ENCODE peak calls at places on chromosomes 1 and 21, in ten cellular contexts. One of them, this sample, is unnamed.

GRCh38 chr1:231013391-231014015 is 26.6 kb downstream of the FAM89A start:
- DNase-seq in tibial artery: no peak
- DNase-seq in lower lobe of right lung: no peak
- DNase-seq in prostate gland: no peak
- DNase-seq in sigmoid colon: no peak
- DNase-seq in body of pancreas: no peak
- DNase-seq in uterus: no peak
- DNase-seq in breast epithelium: no peak
- DNase-seq in CD8-positive, alpha-beta T cell: no peak
- DNase-seq in osteoblast: no peak
- DNase-seq in this sample: no peak

GRCh38 chr1:80023366-80023765 is 1016.8 kb upstream of the ADGRL4 start:
- DNase-seq in tibial artery: no peak
- DNase-seq in lower lobe of right lung: no peak
- DNase-seq in prostate gland: no peak
- DNase-seq in sigmoid colon: no peak
- DNase-seq in body of pancreas: no peak
- DNase-seq in uterus: no peak
- DNase-seq in breast epithelium: no peak
- DNase-seq in CD8-positive, alpha-beta T cell: no peak
- DNase-seq in osteoblast: no peak
- DNase-seq in this sample: no peak

GRCh38 chr1:205325334-205325884 is 3.9 kb upstream of the NUAK2 start:
- DNase-seq in tibial artery: peak; percentile 76
- DNase-seq in lower lobe of right lung: no peak
- DNase-seq in prostate gland: peak; percentile 64
- DNase-seq in sigmoid colon: peak; percentile 78
- DNase-seq in body of pancreas: peak; percentile 83
- DNase-seq in uterus: peak; percentile 62
- DNase-seq in breast epithelium: no peak
- DNase-seq in CD8-positive, alpha-beta T cell: no peak
- DNase-seq in osteoblast: peak; percentile 88
- DNase-seq in this sample: no peak

GRCh38 chr1:9770276-9770675 is 53.5 kb downstream of the CLSTN1 start:
- DNase-seq in tibial artery: no peak
- DNase-seq in lower lobe of right lung: no peak
- DNase-seq in prostate gland: no peak
- DNase-seq in sigmoid colon: peak; percentile 33
- DNase-seq in body of pancreas: no peak
- DNase-seq in uterus: no peak
- DNase-seq in breast epithelium: no peak
- DNase-seq in CD8-positive, alpha-beta T cell: no peak
- DNase-seq in osteoblast: no peak
- DNase-seq in this sample: no peak

GRCh38 chr1:198772626-198773025 is 133.8 kb downstream of the PTPRC start:
- DNase-seq in tibial artery: no peak
- DNase-seq in lower lobe of right lung: no peak
- DNase-seq in prostate gland: no peak
- DNase-seq in sigmoid colon: no peak
- DNase-seq in body of pancreas: no peak
- DNase-seq in uterus: no peak
- DNase-seq in breast epithelium: no peak
- DNase-seq in CD8-positive, alpha-beta T cell: no peak
- DNase-seq in osteoblast: no peak
- DNase-seq in this sample: no peak

GRCh38 chr21:41536076-41536826 is 28.3 kb upstream of the TMPRSS2 start:
- DNase-seq in tibial artery: no peak
- DNase-seq in lower lobe of right lung: peak; percentile 68
- DNase-seq in prostate gland: peak; percentile 85
- DNase-seq in sigmoid colon: no peak
- DNase-seq in body of pancreas: peak; percentile 45
- DNase-seq in uterus: no peak
- DNase-seq in breast epithelium: peak; percentile 82
- DNase-seq in CD8-positive, alpha-beta T cell: no peak
- DNase-seq in osteoblast: no peak
- DNase-seq in this sample: peak; percentile 73

GRCh38 chr21:42002421-42002958 is 7.7 kb downstream of the ZBTB21 start:
- DNase-seq in tibial artery: no peak
- DNase-seq in lower lobe of right lung: no peak
- DNase-seq in prostate gland: no peak
- DNase-seq in sigmoid colon: no peak
- DNase-seq in body of pancreas: no peak
- DNase-seq in uterus: no peak
- DNase-seq in breast epithelium: no peak
- DNase-seq in CD8-positive, alpha-beta T cell: peak; percentile 38
- DNase-seq in osteoblast: peak; percentile 73
- DNase-seq in this sample: no peak

GRCh38 chr1:151372411-151372934 is at the start of gene SELENBP1:
- DNase-seq in tibial artery: peak; percentile 95
- DNase-seq in lower lobe of right lung: peak; percentile 89
- DNase-seq in prostate gland: peak; percentile 89
- DNase-seq in sigmoid colon: peak; percentile 96
- DNase-seq in body of pancreas: peak; percentile 96
- DNase-seq in uterus: peak; percentile 83
- DNase-seq in breast epithelium: peak; percentile 90
- DNase-seq in CD8-positive, alpha-beta T cell: no peak
- DNase-seq in osteoblast: peak; percentile 96
- DNase-seq in this sample: peak; percentile 91

GRCh38 chr1:169305356-169305755 is 62.2 kb downstream of the NME7 start:
- DNase-seq in tibial artery: no peak
- DNase-seq in lower lobe of right lung: no peak
- DNase-seq in prostate gland: no peak
- DNase-seq in sigmoid colon: no peak
- DNase-seq in body of pancreas: no peak
- DNase-seq in uterus: no peak
- DNase-seq in breast epithelium: no peak
- DNase-seq in CD8-positive, alpha-beta T cell: no peak
- DNase-seq in osteoblast: no peak
- DNase-seq in this sample: no peak

GRCh38 chr1:230332429-230333088 is 93.6 kb downstream of the PGBD5 start:
- DNase-seq in tibial artery: no peak
- DNase-seq in lower lobe of right lung: no peak
- DNase-seq in prostate gland: no peak
- DNase-seq in sigmoid colon: no peak
- DNase-seq in body of pancreas: no peak
- DNase-seq in uterus: no peak
- DNase-seq in breast epithelium: no peak
- DNase-seq in CD8-positive, alpha-beta T cell: no peak
- DNase-seq in osteoblast: no peak
- DNase-seq in this sample: no peak

GRCh38 chr1:171081220-171081993 is 9.3 kb upstream of the FMO3 start:
- DNase-seq in tibial artery: no peak
- DNase-seq in lower lobe of right lung: no peak
- DNase-seq in prostate gland: no peak
- DNase-seq in sigmoid colon: no peak
- DNase-seq in body of pancreas: no peak
- DNase-seq in uterus: no peak
- DNase-seq in breast epithelium: no peak
- DNase-seq in CD8-positive, alpha-beta T cell: no peak
- DNase-seq in osteoblast: peak; percentile 54
- DNase-seq in this sample: no peak

GRCh38 chr1:202630541-202630940 is 79.7 kb downstream of the SYT2 start:
- DNase-seq in tibial artery: no peak
- DNase-seq in lower lobe of right lung: no peak
- DNase-seq in prostate gland: no peak
- DNase-seq in sigmoid colon: no peak
- DNase-seq in body of pancreas: no peak
- DNase-seq in uterus: no peak
- DNase-seq in breast epithelium: no peak
- DNase-seq in CD8-positive, alpha-beta T cell: no peak
- DNase-seq in osteoblast: no peak
- DNase-seq in this sample: no peak

GRCh38 chr1:8458607-8459006 is 140.7 kb downstream of the SLC45A1 start:
- DNase-seq in tibial artery: no peak
- DNase-seq in lower lobe of right lung: no peak
- DNase-seq in prostate gland: no peak
- DNase-seq in sigmoid colon: no peak
- DNase-seq in body of pancreas: no peak
- DNase-seq in uterus: no peak
- DNase-seq in breast epithelium: no peak
- DNase-seq in CD8-positive, alpha-beta T cell: no peak
- DNase-seq in osteoblast: no peak
- DNase-seq in this sample: no peak

GRCh38 chr1:8456991-8457390 is 139.1 kb downstream of the SLC45A1 start:
- DNase-seq in tibial artery: no peak
- DNase-seq in lower lobe of right lung: no peak
- DNase-seq in prostate gland: no peak
- DNase-seq in sigmoid colon: no peak
- DNase-seq in body of pancreas: no peak
- DNase-seq in uterus: no peak
- DNase-seq in breast epithelium: no peak
- DNase-seq in CD8-positive, alpha-beta T cell: no peak
- DNase-seq in osteoblast: no peak
- DNase-seq in this sample: no peak

GRCh38 chr1:8456306-8456912 is 138.5 kb downstream of the SLC45A1 start:
- DNase-seq in tibial artery: no peak
- DNase-seq in lower lobe of right lung: no peak
- DNase-seq in prostate gland: no peak
- DNase-seq in sigmoid colon: no peak
- DNase-seq in body of pancreas: no peak
- DNase-seq in uterus: no peak
- DNase-seq in breast epithelium: no peak
- DNase-seq in CD8-positive, alpha-beta T cell: no peak
- DNase-seq in osteoblast: peak; percentile 80
- DNase-seq in this sample: no peak

GRCh38 chr1:8455700-8456305 is 137.9 kb downstream of the SLC45A1 start:
- DNase-seq in tibial artery: no peak
- DNase-seq in lower lobe of right lung: peak; percentile 58
- DNase-seq in prostate gland: no peak
- DNase-seq in sigmoid colon: no peak
- DNase-seq in body of pancreas: no peak
- DNase-seq in uterus: no peak
- DNase-seq in breast epithelium: no peak
- DNase-seq in CD8-positive, alpha-beta T cell: no peak
- DNase-seq in osteoblast: no peak
- DNase-seq in this sample: no peak

GRCh38 chr1:8457771-8458409 is 140.0 kb downstream of the SLC45A1 start:
- DNase-seq in tibial artery: no peak
- DNase-seq in lower lobe of right lung: no peak
- DNase-seq in prostate gland: no peak
- DNase-seq in sigmoid colon: no peak
- DNase-seq in body of pancreas: no peak
- DNase-seq in uterus: no peak
- DNase-seq in breast epithelium: no peak
- DNase-seq in CD8-positive, alpha-beta T cell: no peak
- DNase-seq in osteoblast: no peak
- DNase-seq in this sample: no peak
- H3K4me1 ChIP-seq in tibial artery: peaks cover 13% of the 10 kb centered on the region
- H3K4me1 ChIP-seq in lower lobe of right lung: peaks cover 46% of the 10 kb centered on the region
- H3K4me1 ChIP-seq in prostate gland: peaks cover 20% of the 10 kb centered on the region
- H3K4me1 ChIP-seq in sigmoid colon: peaks cover 79% of the 10 kb centered on the region
- H3K4me1 ChIP-seq in body of pancreas: peaks cover 21% of the 10 kb centered on the region
- H3K4me1 ChIP-seq in uterus: peaks cover 31% of the 10 kb centered on the region
- H3K4me1 ChIP-seq in breast epithelium: peaks cover 24% of the 10 kb centered on the region
- H3K4me1 ChIP-seq in CD8-positive, alpha-beta T cell: peaks cover 24% of the 10 kb centered on the region
- H3K4me1 ChIP-seq in osteoblast: peaks cover 19% of the 10 kb centered on the region
- H3K4me1 ChIP-seq in this sample: peaks cover 66% of the 10 kb centered on the region

GRCh38 chr1:93613895-93614294 is 67.7 kb downstream of the BCAR3 start:
- DNase-seq in tibial artery: peak; percentile 79
- DNase-seq in lower lobe of right lung: no peak
- DNase-seq in prostate gland: peak; percentile 46
- DNase-seq in sigmoid colon: peak; percentile 79
- DNase-seq in body of pancreas: peak; percentile 63
- DNase-seq in uterus: peak; percentile 73
- DNase-seq in breast epithelium: no peak
- DNase-seq in CD8-positive, alpha-beta T cell: no peak
- DNase-seq in osteoblast: no peak
- DNase-seq in this sample: no peak
- H3K4me3 ChIP-seq in tibial artery: peak overlapping the region; percentile 63
- H3K4me3 ChIP-seq in lower lobe of right lung: peak overlapping the region; percentile 36
- H3K4me3 ChIP-seq in prostate gland: peak overlapping the region; percentile 23
- H3K4me3 ChIP-seq in sigmoid colon: peak overlapping the region; percentile 51
- H3K4me3 ChIP-seq in body of pancreas: no peak overlapping the region
- H3K4me3 ChIP-seq in uterus: peak overlapping the region; percentile 30
- H3K4me3 ChIP-seq in breast epithelium: peak overlapping the region; percentile 55
- H3K4me3 ChIP-seq in CD8-positive, alpha-beta T cell: no peak overlapping the region
- H3K4me3 ChIP-seq in osteoblast: peak overlapping the region; percentile 52
- H3K4me3 ChIP-seq in this sample: peak overlapping the region; percentile 39

DNA sequence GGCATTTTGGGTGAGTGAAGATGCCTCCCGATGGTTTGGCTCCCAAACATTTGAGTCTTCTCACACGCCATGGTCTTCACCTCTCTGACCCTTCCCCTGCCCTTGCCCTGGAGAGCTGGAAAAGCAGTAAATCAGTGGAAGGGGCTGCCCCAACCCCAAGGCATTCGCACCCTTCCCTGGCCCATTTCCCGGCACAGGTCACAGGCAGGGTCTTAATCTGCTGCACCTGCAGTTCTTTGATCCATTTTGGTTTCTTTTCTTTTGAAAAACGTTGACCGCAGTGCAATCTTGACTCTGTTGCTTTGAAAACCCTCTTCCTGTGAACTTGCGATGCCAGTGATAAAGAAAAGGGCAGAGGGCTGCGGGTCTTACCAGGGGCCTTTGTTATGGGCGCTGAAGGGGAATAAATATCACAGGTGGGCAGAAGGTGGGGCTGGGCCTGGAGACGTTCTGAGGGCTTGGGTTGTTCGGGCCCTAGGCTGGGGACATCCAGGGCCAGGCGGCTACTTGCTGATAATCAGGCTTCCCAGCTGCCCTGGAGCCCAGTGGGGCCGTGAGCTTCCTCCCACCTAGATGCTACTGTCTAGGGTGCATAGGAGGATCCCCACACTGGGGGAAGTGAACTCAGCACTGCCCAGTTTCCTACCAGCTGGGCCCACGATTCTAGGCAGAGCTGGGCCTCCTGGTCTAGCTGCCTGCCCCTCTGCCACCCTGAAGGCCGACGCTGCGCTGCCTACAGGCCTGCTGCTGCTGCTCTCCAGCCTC is 38.6 kb upstream of the EPS8L3 start:
- DNase-seq in tibial artery: peak; percentile 54
- DNase-seq in lower lobe of right lung: no peak
- DNase-seq in prostate gland: no peak
- DNase-seq in sigmoid colon: no peak
- DNase-seq in body of pancreas: no peak
- DNase-seq in uterus: peak; percentile 9
- DNase-seq in breast epithelium: peak; percentile 24
- DNase-seq in CD8-positive, alpha-beta T cell: peak; percentile 70
- DNase-seq in osteoblast: no peak
- DNase-seq in this sample: no peak
- TF ChIP-seq CTCF in tibial artery: no peak
- TF ChIP-seq CTCF in lower lobe of right lung: no peak
- TF ChIP-seq CTCF in prostate gland: no peak
- TF ChIP-seq CTCF in sigmoid colon: no peak
- TF ChIP-seq CTCF in body of pancreas: no peak
- TF ChIP-seq CTCF in uterus: no peak
- TF ChIP-seq CTCF in breast epithelium: no peak
- TF ChIP-seq CTCF in CD8-positive, alpha-beta T cell: no peak
- TF ChIP-seq CTCF in osteoblast: no peak
- TF ChIP-seq CTCF in this sample: no peak

DNA sequence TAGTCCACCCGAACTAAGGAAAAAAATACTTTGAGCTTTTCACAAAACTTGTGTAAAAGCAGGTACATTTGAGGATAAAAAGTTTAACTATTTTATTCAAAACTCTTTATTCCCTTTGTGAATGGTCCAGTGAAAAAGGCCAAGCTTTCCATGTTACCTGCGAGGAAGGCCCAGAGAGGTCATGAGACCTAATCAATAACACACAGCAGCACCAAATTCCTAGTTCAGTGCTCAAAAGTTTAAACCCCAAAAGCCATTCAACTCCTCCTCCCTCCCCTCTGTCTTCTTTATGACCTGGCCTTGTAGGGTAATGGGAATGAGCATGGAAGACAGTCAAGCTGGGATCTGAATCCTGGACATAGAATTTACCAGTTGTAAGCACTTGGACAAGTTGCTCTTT is 151.9 kb upstream of the FGGY start:
- DNase-seq in tibial artery: no peak
- DNase-seq in lower lobe of right lung: no peak
- DNase-seq in prostate gland: no peak
- DNase-seq in sigmoid colon: no peak
- DNase-seq in body of pancreas: no peak
- DNase-seq in uterus: no peak
- DNase-seq in breast epithelium: no peak
- DNase-seq in CD8-positive, alpha-beta T cell: no peak
- DNase-seq in osteoblast: no peak
- DNase-seq in this sample: no peak
- H3K4me1 ChIP-seq in tibial artery: peaks cover 14% of the 10 kb centered on the region
- H3K4me1 ChIP-seq in lower lobe of right lung: peaks cover 29% of the 10 kb centered on the region
- H3K4me1 ChIP-seq in prostate gland: peaks cover 2% of the 10 kb centered on the region
- H3K4me1 ChIP-seq in sigmoid colon: peaks cover 29% of the 10 kb centered on the region
- H3K4me1 ChIP-seq in body of pancreas: peaks cover 17% of the 10 kb centered on the region
- H3K4me1 ChIP-seq in uterus: no peaks in the 10 kb centered on the region
- H3K4me1 ChIP-seq in breast epithelium: no peaks in the 10 kb centered on the region
- H3K4me1 ChIP-seq in CD8-positive, alpha-beta T cell: peaks cover 5% of the 10 kb centered on the region
- H3K4me1 ChIP-seq in osteoblast: peaks cover 44% of the 10 kb centered on the region
- H3K4me1 ChIP-seq in this sample: peaks cover 38% of the 10 kb centered on the region